ENCODE peak calls at places on chromosomes 4 and X, in six cellular contexts. S is stomach, Y is left ventricle myocardium inferior, I is left lung, Z is GM23338, U is hepatocyte. C is an unnamed sample. For H3K27me3, the result is how much of the 10 kb centered on the place peaks cover.

GRCh38 chr4:74109116-74109791 is 10.3 kb upstream of the CXCL2 start:
- DNase-seq in S (no peak), Y (peak), I (peak), Z (peak), U (peak), C (no peak)

GRCh38 chrX:39645059-39645895 is 452.5 kb downstream of the BCOR start:
- DNase-seq in S (no peak), Y (peak), I (no peak), Z (no peak), U (peak), C (peak)

GRCh38 chr4:55080174-55080865 is 45.1 kb downstream of the KDR start:
- DNase-seq in S (no peak), Y (no peak), I (no peak), Z (no peak), U (no peak), C (no peak)

GRCh38 chr4:40448875-40449274 is 113.7 kb downstream of the CHRNA9 start:
- DNase-seq in S (peak), Y (no peak), I (no peak), Z (no peak), U (peak), C (no peak)

GRCh38 chrX:70554081-70554480 is 109.4 kb downstream of the DLG3 start:
- DNase-seq in S (no peak), Y (no peak), I (no peak), Z (peak), U (peak), C (no peak)

GRCh38 chr4:158597879-158598596 is 73.6 kb downstream of the C4orf46 start:
- DNase-seq in S (no peak), Y (no peak), I (no peak), Z (no peak), U (no peak), C (no peak)

GRCh38 chr4:54073481-54073880 is 9.1 kb upstream of the CHIC2 start:
- DNase-seq in S (no peak), Y (no peak), I (no peak), Z (no peak), U (no peak), C (no peak)

GRCh38 chrX:30748337-30748960 is 95.2 kb downstream of the GK start:
- DNase-seq in S (no peak), Y (no peak), I (no peak), Z (peak), U (no peak), C (no peak)

GRCh38 chr4:117654064-117654463 is 380.2 kb upstream of the NDST3 start:
- DNase-seq in S (no peak), Y (no peak), I (no peak), Z (no peak), U (no peak), C (no peak)

GRCh38 chr4:86496094-86497060 is 97.7 kb upstream of the PTPN13 start:
- DNase-seq in S (peak), Y (no peak), I (no peak), Z (peak), U (peak), C (peak)

GRCh38 chrX:138763761-138764160 is 52.2 kb upstream of the FGF13 start:
- DNase-seq in S (no peak), Y (no peak), I (no peak), Z (no peak), U (no peak), C (no peak)

GRCh38 chrX:3181846-3182245 is 140.6 kb downstream of the ARSF start:
- DNase-seq in S (no peak), Y (no peak), I (no peak), Z (no peak), U (no peak), C (no peak)

GRCh38 chr4:133720001-133720400 is 481.6 kb downstream of the PABPC4L start:
- DNase-seq in S (no peak), Y (no peak), I (no peak), Z (no peak), U (no peak), C (no peak)

GRCh38 chr4:19945979-19946380 is 305.7 kb upstream of the SLIT2 start:
- DNase-seq in S (no peak), Y (no peak), I (no peak), Z (no peak), U (peak), C (no peak)

GRCh38 chr4:26085581-26085980 is 171.6 kb downstream of the SMIM20 start:
- DNase-seq in S (no peak), Y (no peak), I (no peak), Z (no peak), U (no peak), C (no peak)

GRCh38 chr4:121599049-121599448 is 97.7 kb downstream of the ANXA5 start:
- DNase-seq in S (no peak), Y (no peak), I (no peak), Z (no peak), U (no peak), C (no peak)

GRCh38 chr4:76772498-76773106 is 125.3 kb downstream of the SOWAHB start:
- DNase-seq in S (no peak), Y (no peak), I (no peak), Z (peak), U (peak), C (no peak)

GRCh38 chr4:81030617-81031388 is at the start of gene BMP3:
- DNase-seq in S (no peak), Y (no peak), I (peak), Z (peak), U (peak), C (no peak)

GRCh38 chr4:176034936-176035335 is 30.7 kb upstream of the WDR17 start:
- DNase-seq in S (no peak), Y (no peak), I (no peak), Z (no peak), U (no peak), C (no peak)

GRCh38 chr4:15894923-15895411 is 43.6 kb downstream of the FGFBP1 start:
- DNase-seq in S (no peak), Y (no peak), I (no peak), Z (no peak), U (no peak), C (no peak)

GRCh38 chr4:121789960-121790829 is 10.9 kb upstream of the EXOSC9 start:
- DNase-seq in S (no peak), Y (no peak), I (no peak), Z (no peak), U (no peak), C (no peak)

GRCh38 chr4:147828361-147828760 is 96.5 kb downstream of the ARHGAP10 start:
- DNase-seq in S (no peak), Y (no peak), I (no peak), Z (no peak), U (no peak), C (no peak)

GRCh38 chrX:68652327-68652930 is 5.0 kb downstream of the STARD8 start:
- DNase-seq in S (no peak), Y (no peak), I (no peak), Z (no peak), U (no peak), C (no peak)

GRCh38 chr4:169031392-169031791 is 21.3 kb upstream of the CBR4 start:
- DNase-seq in S (no peak), Y (no peak), I (peak), Z (no peak), U (no peak), C (no peak)

GRCh38 chr4:151484396-151485102 is 75.6 kb downstream of the FHIP1A start:
- DNase-seq in S (no peak), Y (no peak), I (no peak), Z (peak), U (peak), C (no peak)

GRCh38 chr4:7756561-7757355 is 182.9 kb downstream of the AFAP1 start:
- DNase-seq in S (no peak), Y (no peak), I (peak), Z (no peak), U (no peak), C (no peak)

GRCh38 chr4:110904435-110905050 is 281.7 kb upstream of the PITX2 start:
- DNase-seq in S (no peak), Y (no peak), I (no peak), Z (no peak), U (no peak), C (no peak)

GRCh38 chr4:211033-211511 is 86.8 kb downstream of the ZNF718 start:
- DNase-seq in S (no peak), Y (no peak), I (no peak), Z (no peak), U (no peak), C (no peak)

GRCh38 chrX:64190136-64190740 is 15.3 kb downstream of the AMER1 start:
- DNase-seq in S (no peak), Y (no peak), I (no peak), Z (no peak), U (no peak), C (no peak)

GRCh38 chr4:69843301-69843700 is 16.6 kb downstream of the SULT1E1 start:
- DNase-seq in S (no peak), Y (no peak), I (no peak), Z (no peak), U (no peak), C (no peak)

GRCh38 chr4:176988226-176988625 is 195.5 kb upstream of the VEGFC start:
- DNase-seq in S (no peak), Y (no peak), I (no peak), Z (no peak), U (peak), C (no peak)

GRCh38 chr4:30722916-30723270 is 2.7 kb downstream of the PCDH7 start:
- DNase-seq in S (no peak), Y (no peak), I (peak), Z (peak), U (peak), C (peak)

GRCh38 chr4:30721353-30722091 is 1.4 kb downstream of the PCDH7 start:
- DNase-seq in S (peak), Y (peak), I (peak), Z (peak), U (peak), C (peak)

GRCh38 chr4:30724217-30724616 is 4.0 kb downstream of the PCDH7 start:
- DNase-seq in S (no peak), Y (no peak), I (no peak), Z (no peak), U (no peak), C (no peak)

GRCh38 chr4:30720656-30721352 is 635 bp downstream of the PCDH7 start:
- DNase-seq in S (no peak), Y (peak), I (peak), Z (peak), U (peak), C (peak)

DNA sequence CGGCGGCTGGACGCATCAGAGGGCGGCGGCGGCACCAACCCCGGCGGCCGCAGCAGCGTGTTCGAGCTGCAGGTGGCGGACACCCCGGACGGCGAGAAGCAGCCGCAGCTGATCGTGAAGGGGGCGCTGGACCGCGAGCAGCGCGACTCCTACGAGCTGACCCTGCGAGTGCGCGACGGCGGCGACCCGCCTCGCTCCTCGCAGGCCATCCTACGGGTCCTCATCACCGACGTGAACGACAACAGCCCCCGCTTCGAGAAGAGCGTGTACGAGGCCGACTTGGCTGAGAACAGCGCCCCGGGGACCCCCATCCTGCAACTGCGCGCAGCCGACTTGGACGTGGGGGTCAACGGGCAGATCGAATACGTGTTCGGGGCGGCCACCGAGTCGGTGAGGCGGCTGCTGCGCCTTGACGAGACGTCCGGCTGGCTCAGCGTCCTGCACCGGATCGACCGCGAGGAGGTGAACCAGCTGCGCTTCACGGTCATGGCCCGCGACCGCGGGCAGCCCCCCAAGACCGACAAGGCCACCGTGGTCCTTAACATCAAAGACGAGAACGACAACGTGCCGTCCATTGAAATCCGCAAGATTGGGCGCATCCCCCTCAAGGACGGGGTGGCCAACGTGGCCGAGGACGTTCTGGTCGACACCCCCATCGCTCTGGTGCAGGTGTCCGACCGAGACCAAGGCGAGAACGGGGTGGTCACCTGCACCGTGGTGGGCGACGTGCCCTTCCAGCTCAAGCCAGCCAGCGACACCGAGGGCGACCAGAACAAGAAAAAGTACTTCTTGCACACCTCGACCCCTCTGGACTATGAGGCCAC is 2.1 kb downstream of the PCDH7 start:
- DNase-seq in S (no peak), Y (peak), I (peak), Z (peak), U (peak), C (peak)
- H3K27me3 ChIP-seq in S (under half), Y (half or more), I (under half), Z (half or more), U (under half), C (under half)

GRCh38 chrX:111431007-111431406 is 19.0 kb upstream of the DCX start:
- DNase-seq in S (no peak), Y (no peak), I (no peak), Z (no peak), U (no peak), C (no peak)

GRCh38 chrX:111435469-111435868 is 23.5 kb upstream of the DCX start:
- DNase-seq in S (no peak), Y (no peak), I (no peak), Z (no peak), U (no peak), C (no peak)
- H3K27me3 ChIP-seq in S (under half), Y (under half), I (under half), Z (under half), U (under half), C (under half)

GRCh38 chr4:140870427-140870826 is 114.2 kb upstream of the TBC1D9 start:
- DNase-seq in S (no peak), Y (no peak), I (no peak), Z (no peak), U (no peak), C (no peak)
- H3K27me3 ChIP-seq in S (under half), Y (under half), I (under half), Z (under half), U (under half), C (under half)

GRCh38 chr4:146638801-146639351 is at the start of gene POU4F2:
- DNase-seq in S (no peak), Y (no peak), I (peak), Z (peak), U (peak), C (no peak)

GRCh38 chr4:146637853-146638800 is 566 bp upstream of the POU4F2 start:
- DNase-seq in S (no peak), Y (no peak), I (peak), Z (peak), U (no peak), C (no peak)

GRCh38 chr4:146640021-146640425 is 1.3 kb downstream of the POU4F2 start:
- DNase-seq in S (no peak), Y (no peak), I (peak), Z (no peak), U (no peak), C (no peak)

GRCh38 chr4:146640459-146641061 is 1.9 kb downstream of the POU4F2 start:
- DNase-seq in S (no peak), Y (no peak), I (no peak), Z (peak), U (no peak), C (no peak)

DNA sequence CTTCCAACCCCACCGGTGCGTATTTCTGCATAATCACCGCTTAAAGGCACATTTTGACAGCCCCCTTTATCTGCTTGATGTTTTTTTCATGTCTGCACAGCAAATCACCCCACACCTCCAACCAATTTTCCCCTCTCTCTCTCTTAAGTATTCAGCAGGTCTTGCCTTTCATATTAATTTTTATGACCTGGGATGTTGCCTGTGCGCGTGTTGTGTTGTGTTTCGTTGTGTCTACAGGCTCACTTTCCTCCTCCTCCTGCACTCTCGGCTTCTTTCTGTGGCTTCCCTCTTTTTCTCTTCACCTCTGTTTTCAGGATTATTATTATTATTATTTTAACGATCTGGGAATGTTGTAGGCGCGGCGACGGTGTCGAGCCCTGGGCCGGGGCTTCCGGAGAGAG is 721 bp downstream of the POU4F2 start:
- DNase-seq in S (no peak), Y (no peak), I (no peak), Z (no peak), U (no peak), C (no peak)
- H3K27me3 ChIP-seq in S (under half), Y (half or more), I (half or more), Z (half or more), U (half or more), C (under half)

GRCh38 chrX:1075741-1076140 is 136.7 kb downstream of the CRLF2 start:
- DNase-seq in S (no peak), Y (no peak), I (no peak), Z (no peak), U (no peak), C (no peak)
- H3K27me3 ChIP-seq in S (under half), Y (under half), I (under half), Z (under half), U (under half), C (under half)

GRCh38 chr4:173527103-173527876 is 2.7 kb downstream of the HAND2 start:
- DNase-seq in S (no peak), Y (no peak), I (no peak), Z (peak), U (no peak), C (no peak)
- H3K27me3 ChIP-seq in S (under half), Y (half or more), I (half or more), Z (half or more), U (half or more), C (under half)

GRCh38 chr4:84751707-84752106 is 168.8 kb downstream of the CDS1 start:
- DNase-seq in S (no peak), Y (no peak), I (no peak), Z (no peak), U (no peak), C (no peak)

GRCh38 chr4:84753318-84753972 is 170.5 kb downstream of the CDS1 start:
- DNase-seq in S (no peak), Y (no peak), I (no peak), Z (no peak), U (no peak), C (no peak)

GRCh38 chr4:84750260-84750955 is 167.5 kb downstream of the CDS1 start:
- DNase-seq in S (no peak), Y (no peak), I (no peak), Z (peak), U (peak), C (no peak)

GRCh38 chr4:84750956-84751275 is 168.0 kb downstream of the CDS1 start:
- DNase-seq in S (no peak), Y (no peak), I (peak), Z (no peak), U (no peak), C (no peak)
- H3K27me3 ChIP-seq in S (under half), Y (under half), I (under half), Z (under half), U (under half), C (under half)

GRCh38 chr4:84477738-84478137 is 21.4 kb downstream of the NKX6-1 start:
- DNase-seq in S (no peak), Y (no peak), I (no peak), Z (no peak), U (no peak), C (no peak)
- H3K27me3 ChIP-seq in S (under half), Y (half or more), I (half or more), Z (half or more), U (half or more), C (under half)

GRCh38 chr4:145440292-145441007 is 41.2 kb upstream of the SMAD1 start:
- DNase-seq in S (no peak), Y (no peak), I (no peak), Z (no peak), U (peak), C (no peak)
- H3K27me3 ChIP-seq in S (under half), Y (under half), I (under half), Z (under half), U (under half), C (under half)

GRCh38 chr4:3742610-3743009 is 23.6 kb upstream of the ADRA2C start:
- DNase-seq in S (no peak), Y (no peak), I (peak), Z (no peak), U (no peak), C (no peak)

GRCh38 chr4:3736806-3737205 is 29.4 kb upstream of the ADRA2C start:
- DNase-seq in S (no peak), Y (no peak), I (no peak), Z (no peak), U (no peak), C (no peak)

GRCh38 chr4:3740256-3740655 is 25.9 kb upstream of the ADRA2C start:
- DNase-seq in S (no peak), Y (no peak), I (peak), Z (no peak), U (no peak), C (no peak)

GRCh38 chr4:3741217-3742011 is 24.8 kb upstream of the ADRA2C start:
- DNase-seq in S (no peak), Y (no peak), I (peak), Z (no peak), U (no peak), C (no peak)

GRCh38 chr4:3739577-3739976 is 26.6 kb upstream of the ADRA2C start:
- DNase-seq in S (no peak), Y (no peak), I (peak), Z (no peak), U (no peak), C (no peak)
- H3K27me3 ChIP-seq in S (under half), Y (half or more), I (under half), Z (under half), U (under half), C (under half)